ENCODE peak calls at places on chromosomes 5 and 9, in six cellular contexts. One of them, this sample, is unnamed.

GRCh38 chr5:137273511-137273910 is 225.6 kb downstream of the SPOCK1 start:
- DNase-seq in endodermal cell: no peak
- DNase-seq in cardiac fibroblast: peak; percentile 50
- DNase-seq in psoas muscle: no peak
- DNase-seq in left ventricle myocardium inferior: no peak
- DNase-seq in AG04449: no peak
- DNase-seq in this sample: no peak

GRCh38 chr5:173802670-173803165 is 85.4 kb upstream of the CPEB4 start:
- DNase-seq in left ventricle myocardium inferior: peak; percentile 36
- DNase-seq in endodermal cell: no peak
- DNase-seq in cardiac fibroblast: peak; percentile 76
- DNase-seq in psoas muscle: peak; percentile 67
- DNase-seq in AG04449: no peak
- DNase-seq in this sample: no peak

GRCh38 chr9:108093773-108094675 is 604.5 kb upstream of the KLF4 start:
- DNase-seq in endodermal cell: no peak
- DNase-seq in AG04449: no peak
- DNase-seq in left ventricle myocardium inferior: no peak
- DNase-seq in psoas muscle: no peak
- DNase-seq in cardiac fibroblast: peak; percentile 35
- DNase-seq in this sample: no peak

GRCh38 chr5:111960466-111961215 is 203.6 kb upstream of the NREP start:
- DNase-seq in endodermal cell: no peak
- DNase-seq in left ventricle myocardium inferior: no peak
- DNase-seq in cardiac fibroblast: peak; percentile 81
- DNase-seq in psoas muscle: no peak
- DNase-seq in AG04449: no peak
- DNase-seq in this sample: no peak

GRCh38 chr5:125756456-125756855 is 666.8 kb upstream of the GRAMD2B start:
- DNase-seq in endodermal cell: no peak
- DNase-seq in left ventricle myocardium inferior: no peak
- DNase-seq in AG04449: no peak
- DNase-seq in cardiac fibroblast: peak; percentile 58
- DNase-seq in psoas muscle: no peak
- DNase-seq in this sample: no peak

GRCh38 chr9:78612089-78612488 is 315.2 kb downstream of the PSAT1 start:
- DNase-seq in left ventricle myocardium inferior: no peak
- DNase-seq in endodermal cell: no peak
- DNase-seq in psoas muscle: no peak
- DNase-seq in cardiac fibroblast: peak; percentile 68
- DNase-seq in AG04449: peak; percentile 34
- DNase-seq in this sample: no peak

GRCh38 chr9:137791947-137792346 is 85.6 kb upstream of the CACNA1B start:
- DNase-seq in endodermal cell: no peak
- DNase-seq in AG04449: no peak
- DNase-seq in cardiac fibroblast: no peak
- DNase-seq in psoas muscle: no peak
- DNase-seq in left ventricle myocardium inferior: no peak
- DNase-seq in this sample: no peak

GRCh38 chr9:2055203-2055658 is 40.1 kb downstream of the SMARCA2 start:
- DNase-seq in endodermal cell: no peak
- DNase-seq in AG04449: no peak
- DNase-seq in psoas muscle: no peak
- DNase-seq in cardiac fibroblast: peak; percentile 91
- DNase-seq in left ventricle myocardium inferior: no peak
- DNase-seq in this sample: no peak

GRCh38 chr9:105297442-105298097 is 53.1 kb downstream of the SLC44A1 start:
- DNase-seq in cardiac fibroblast: no peak
- DNase-seq in left ventricle myocardium inferior: no peak
- DNase-seq in AG04449: no peak
- DNase-seq in psoas muscle: no peak
- DNase-seq in endodermal cell: peak; percentile 62
- DNase-seq in this sample: no peak

GRCh38 chr9:8224381-8224791 is 424.8 kb upstream of the DMAC1 start:
- DNase-seq in cardiac fibroblast: no peak
- DNase-seq in endodermal cell: no peak
- DNase-seq in psoas muscle: no peak
- DNase-seq in left ventricle myocardium inferior: no peak
- DNase-seq in AG04449: no peak
- DNase-seq in this sample: no peak

GRCh38 chr5:21219255-21219654 is 1231.3 kb upstream of the CDH18 start:
- DNase-seq in cardiac fibroblast: no peak
- DNase-seq in endodermal cell: no peak
- DNase-seq in AG04449: no peak
- DNase-seq in left ventricle myocardium inferior: no peak
- DNase-seq in psoas muscle: no peak
- DNase-seq in this sample: no peak

GRCh38 chr9:126240835-126241234 is 85.8 kb upstream of the MVB12B start:
- DNase-seq in cardiac fibroblast: no peak
- DNase-seq in endodermal cell: no peak
- DNase-seq in AG04449: no peak
- DNase-seq in left ventricle myocardium inferior: no peak
- DNase-seq in psoas muscle: no peak
- DNase-seq in this sample: no peak

GRCh38 chr5:178126556-178126955 is 4.3 kb upstream of the RMND5B start:
- DNase-seq in cardiac fibroblast: no peak
- DNase-seq in psoas muscle: peak; percentile 12
- DNase-seq in left ventricle myocardium inferior: no peak
- DNase-seq in endodermal cell: peak; percentile 87
- DNase-seq in AG04449: no peak
- DNase-seq in this sample: no peak

GRCh38 chr9:134263575-134263974 is 62.7 kb upstream of the RXRA start:
- DNase-seq in left ventricle myocardium inferior: no peak
- DNase-seq in AG04449: no peak
- DNase-seq in endodermal cell: no peak
- DNase-seq in psoas muscle: no peak
- DNase-seq in cardiac fibroblast: no peak
- DNase-seq in this sample: no peak

GRCh38 chr9:35733109-35733541 is 659 bp downstream of the CREB3 start:
- DNase-seq in endodermal cell: peak; percentile 88
- DNase-seq in left ventricle myocardium inferior: no peak
- DNase-seq in AG04449: peak; percentile 45
- DNase-seq in cardiac fibroblast: peak; percentile 68
- DNase-seq in psoas muscle: no peak
- DNase-seq in this sample: no peak

GRCh38 chr5:57948091-57948490 is 465.5 kb upstream of the ACTBL2 start:
- DNase-seq in left ventricle myocardium inferior: no peak
- DNase-seq in endodermal cell: no peak
- DNase-seq in psoas muscle: no peak
- DNase-seq in cardiac fibroblast: no peak
- DNase-seq in AG04449: no peak
- DNase-seq in this sample: no peak

GRCh38 chr5:10762178-10762775 is 1.2 kb upstream of the DAP start:
- DNase-seq in left ventricle myocardium inferior: peak; percentile 48
- DNase-seq in AG04449: no peak
- DNase-seq in psoas muscle: no peak
- DNase-seq in endodermal cell: peak; percentile 45
- DNase-seq in cardiac fibroblast: no peak
- DNase-seq in this sample: no peak

GRCh38 chr5:1222621-1223277 is 2.4 kb upstream of the SLC6A18 start:
- DNase-seq in endodermal cell: no peak
- DNase-seq in left ventricle myocardium inferior: no peak
- DNase-seq in cardiac fibroblast: no peak
- DNase-seq in psoas muscle: no peak
- DNase-seq in AG04449: no peak
- DNase-seq in this sample: no peak

GRCh38 chr5:163260961-163261360 is 176.4 kb upstream of the CCNG1 start:
- DNase-seq in left ventricle myocardium inferior: no peak
- DNase-seq in psoas muscle: no peak
- DNase-seq in cardiac fibroblast: no peak
- DNase-seq in AG04449: no peak
- DNase-seq in endodermal cell: no peak
- DNase-seq in this sample: no peak

GRCh38 chr9:96217756-96218693 is 84.0 kb downstream of the HSD17B3 start:
- DNase-seq in left ventricle myocardium inferior: peak; percentile 82
- DNase-seq in psoas muscle: peak; percentile 83
- DNase-seq in cardiac fibroblast: peak; percentile 60
- DNase-seq in AG04449: no peak
- DNase-seq in endodermal cell: peak; percentile 94
- DNase-seq in this sample: no peak

GRCh38 chr5:142915840-142916424 is 145.8 kb downstream of the ARHGAP26 start:
- DNase-seq in endodermal cell: peak; percentile 89
- DNase-seq in AG04449: no peak
- DNase-seq in psoas muscle: no peak
- DNase-seq in cardiac fibroblast: peak; percentile 41
- DNase-seq in left ventricle myocardium inferior: no peak
- DNase-seq in this sample: no peak

GRCh38 chr9:136857606-136858412 is 5.7 kb downstream of the MAMDC4 start:
- DNase-seq in AG04449: no peak
- DNase-seq in psoas muscle: peak; percentile 46
- DNase-seq in endodermal cell: peak; percentile 63
- DNase-seq in cardiac fibroblast: no peak
- DNase-seq in left ventricle myocardium inferior: peak; percentile 14
- DNase-seq in this sample: no peak

GRCh38 chr9:124480621-124480981 is 26.6 kb downstream of the NR5A1 start:
- DNase-seq in left ventricle myocardium inferior: no peak
- DNase-seq in cardiac fibroblast: peak; percentile 19
- DNase-seq in psoas muscle: peak; percentile 15
- DNase-seq in endodermal cell: peak; percentile 91
- DNase-seq in AG04449: no peak
- DNase-seq in this sample: no peak

GRCh38 chr9:112224401-112225289 is 49.5 kb upstream of the SUSD1 start:
- DNase-seq in AG04449: no peak
- DNase-seq in endodermal cell: no peak
- DNase-seq in cardiac fibroblast: peak; percentile 81
- DNase-seq in psoas muscle: no peak
- DNase-seq in left ventricle myocardium inferior: no peak
- DNase-seq in this sample: no peak

GRCh38 chr5:54520940-54521339 is 3.4 kb downstream of the SNX18 start:
- DNase-seq in cardiac fibroblast: peak; percentile 50
- DNase-seq in psoas muscle: no peak
- DNase-seq in left ventricle myocardium inferior: no peak
- DNase-seq in endodermal cell: no peak
- DNase-seq in AG04449: no peak
- DNase-seq in this sample: no peak

GRCh38 chr5:180467576-180467975 is 26.6 kb upstream of the CNOT6 start:
- DNase-seq in left ventricle myocardium inferior: no peak
- DNase-seq in AG04449: no peak
- DNase-seq in endodermal cell: no peak
- DNase-seq in cardiac fibroblast: no peak
- DNase-seq in psoas muscle: no peak
- DNase-seq in this sample: peak; percentile 54

GRCh38 chr5:116068028-116068632 is 16.7 kb upstream of the COMMD10 start:
- DNase-seq in cardiac fibroblast: peak; percentile 82
- DNase-seq in psoas muscle: no peak
- DNase-seq in AG04449: peak; percentile 19
- DNase-seq in endodermal cell: no peak
- DNase-seq in left ventricle myocardium inferior: no peak
- DNase-seq in this sample: no peak

GRCh38 chr5:22908129-22908528 is 55.0 kb upstream of the CDH12 start:
- DNase-seq in cardiac fibroblast: peak; percentile 4
- DNase-seq in endodermal cell: no peak
- DNase-seq in psoas muscle: no peak
- DNase-seq in AG04449: no peak
- DNase-seq in left ventricle myocardium inferior: no peak
- DNase-seq in this sample: no peak

GRCh38 chr5:149411738-149412519 is 32.8 kb upstream of the IL17B start:
- DNase-seq in cardiac fibroblast: peak; percentile 6
- DNase-seq in psoas muscle: no peak
- DNase-seq in endodermal cell: no peak
- DNase-seq in left ventricle myocardium inferior: no peak
- DNase-seq in AG04449: no peak
- DNase-seq in this sample: peak; percentile 63

GRCh38 chr9:126439402-126439765 is 112.8 kb downstream of the MVB12B start:
- DNase-seq in AG04449: peak; percentile 59
- DNase-seq in endodermal cell: no peak
- DNase-seq in left ventricle myocardium inferior: no peak
- DNase-seq in psoas muscle: no peak
- DNase-seq in cardiac fibroblast: peak; percentile 66
- DNase-seq in this sample: no peak

DNA sequence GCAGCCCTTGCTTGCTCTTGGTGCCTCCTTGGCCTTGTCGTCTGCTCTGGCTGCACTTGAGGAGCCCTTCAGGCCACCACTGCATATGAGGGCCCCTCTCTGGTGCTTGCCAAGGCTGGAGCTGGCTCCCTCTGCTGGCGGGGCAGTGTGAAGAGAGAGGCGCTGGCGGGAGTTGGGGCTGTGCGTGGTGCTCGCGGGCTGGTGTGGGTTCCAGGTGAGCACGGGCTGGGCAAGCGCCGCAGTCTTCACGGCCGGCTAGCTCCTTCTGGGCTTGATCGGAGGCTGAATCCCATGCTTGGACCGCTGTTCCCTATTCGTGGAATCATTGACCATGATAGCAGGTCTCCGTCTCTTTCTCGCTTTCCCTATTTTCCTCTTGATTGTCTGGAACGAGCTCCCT is 56.5 kb downstream of the XRCC4 start:
- DNase-seq in left ventricle myocardium inferior: no peak
- DNase-seq in endodermal cell: peak; percentile 41
- DNase-seq in cardiac fibroblast: no peak
- DNase-seq in AG04449: no peak
- DNase-seq in psoas muscle: peak; percentile 43
- DNase-seq in this sample: peak; percentile 82
- TF ChIP-seq CTCF in left ventricle myocardium inferior: no peak
- TF ChIP-seq CTCF in endodermal cell: no peak
- TF ChIP-seq CTCF in cardiac fibroblast: no peak
- TF ChIP-seq CTCF in AG04449: no peak
- TF ChIP-seq CTCF in psoas muscle: no peak
- TF ChIP-seq CTCF in this sample: no peak

GRCh38 chr9:75979362-75979761 is 88.9 kb downstream of the PCSK5 start:
- DNase-seq in AG04449: no peak
- DNase-seq in psoas muscle: no peak
- DNase-seq in endodermal cell: peak; percentile 73
- DNase-seq in left ventricle myocardium inferior: no peak
- DNase-seq in cardiac fibroblast: peak; percentile 45
- DNase-seq in this sample: no peak
- TF ChIP-seq CTCF in AG04449: peak; percentile 31
- TF ChIP-seq CTCF in psoas muscle: no peak
- TF ChIP-seq CTCF in endodermal cell: peak; percentile 76
- TF ChIP-seq CTCF in left ventricle myocardium inferior: peak; percentile 28
- TF ChIP-seq CTCF in cardiac fibroblast: peak; percentile 36
- TF ChIP-seq CTCF in this sample: peak; percentile 52

DNA sequence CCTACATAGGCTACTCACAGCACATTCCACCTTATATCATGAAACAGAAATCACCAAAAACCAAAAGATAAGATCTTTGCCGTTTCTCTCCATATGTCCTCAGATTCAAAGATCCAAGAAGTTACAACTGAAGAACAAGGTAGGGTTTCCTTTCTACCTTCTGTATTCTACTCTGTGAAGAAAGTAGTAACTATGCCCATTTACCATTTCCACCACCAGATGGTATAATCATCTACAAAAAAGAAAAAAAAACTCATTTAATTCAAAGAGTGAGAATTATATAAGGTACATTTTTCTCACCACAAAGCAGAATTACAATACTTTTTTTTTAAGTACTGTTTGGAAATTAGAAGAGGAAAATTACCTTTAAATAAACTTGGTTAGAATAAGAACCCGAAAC is 172.6 kb upstream of the PTGER4 start:
- DNase-seq in cardiac fibroblast: peak; percentile 33
- DNase-seq in endodermal cell: no peak
- DNase-seq in left ventricle myocardium inferior: no peak
- DNase-seq in psoas muscle: no peak
- DNase-seq in AG04449: no peak
- DNase-seq in this sample: no peak
- TF ChIP-seq CTCF in cardiac fibroblast: peak; percentile 27
- TF ChIP-seq CTCF in endodermal cell: peak; percentile 33
- TF ChIP-seq CTCF in left ventricle myocardium inferior: no peak
- TF ChIP-seq CTCF in psoas muscle: no peak
- TF ChIP-seq CTCF in AG04449: no peak
- TF ChIP-seq CTCF in this sample: peak; percentile 77

GRCh38 chr9:113949206-113950078 is 73.3 kb downstream of the ZNF618 start:
- DNase-seq in cardiac fibroblast: no peak
- DNase-seq in AG04449: no peak
- DNase-seq in endodermal cell: no peak
- DNase-seq in left ventricle myocardium inferior: no peak
- DNase-seq in psoas muscle: no peak
- DNase-seq in this sample: no peak
- TF ChIP-seq CTCF in cardiac fibroblast: no peak
- TF ChIP-seq CTCF in AG04449: no peak
- TF ChIP-seq CTCF in endodermal cell: peak; percentile 28
- TF ChIP-seq CTCF in left ventricle myocardium inferior: no peak
- TF ChIP-seq CTCF in psoas muscle: no peak
- TF ChIP-seq CTCF in this sample: no peak

This sample was measured in chondrocyte.